ENCODE peak calls at places on chromosomes 13 and 19, in ten cellular contexts. Y is GM04503; R is GM13977; D is AG09319; P is stimulated activated CD4-positive, alpha-beta T cell treated with anti-CD3 and anti-CD28 coated beads, Interleukin-2, amount 100 ng/mL, for 48 hours; L is EL; F is pancreas; I is neural crest cell; T is CD8-positive, alpha-beta memory T cell; H is cardiac fibroblast. W is an unnamed sample.

GRCh38 chr13:105821337-105821736 is 714.1 kb downstream of the EFNB2 start:
- DNase-seq in I (no peak), L (no peak), P (no peak), R (no peak), F (no peak), Y (no peak), H (no peak), D (no peak), T (no peak), W (no peak)

GRCh38 chr19:52527954-52528326 is 472 bp downstream of the ZNF808 start:
- DNase-seq in Y (no peak), P (no peak), R (no peak), T (no peak), D (no peak), I (no peak), H (no peak), F (peak; percentile 51), L (peak; percentile 12), W (peak; percentile 76)

GRCh38 chr19:30670011-30670329 is 297.8 kb downstream of the ZNF536 start:
- DNase-seq in L (no peak), H (no peak), I (no peak), D (no peak), Y (no peak), P (no peak), R (no peak), T (no peak), F (peak; percentile 47), W (no peak)

GRCh38 chr19:24166055-24166454 is 79.1 kb downstream of the ZNF254 start:
- DNase-seq in R (no peak), P (no peak), L (peak; percentile 35), H (no peak), I (no peak), D (no peak), F (no peak), Y (peak; percentile 5), T (no peak), W (no peak)

GRCh38 chr19:18388328-18389094 is 2.6 kb downstream of the GDF15 start:
- DNase-seq in F (peak; percentile 80), H (peak; percentile 59), D (no peak), Y (no peak), T (peak; percentile 70), R (peak; percentile 95), P (peak; percentile 88), I (peak; percentile 90), L (peak; percentile 71), W (peak; percentile 97)

GRCh38 chr13:23621316-23621645 is 51.1 kb downstream of the TNFRSF19 start:
- DNase-seq in L (peak; percentile 91), P (no peak), F (no peak), I (no peak), R (no peak), D (no peak), H (peak; percentile 57), T (no peak), Y (peak; percentile 77), W (no peak)

GRCh38 chr13:100124265-100124664 is 35.4 kb downstream of the PCCA start:
- DNase-seq in I (no peak), D (no peak), P (no peak), H (no peak), L (no peak), F (no peak), Y (no peak), R (no peak), T (no peak), W (no peak)

GRCh38 chr19:37763488-37763887 is 15.9 kb downstream of the ZNF573 start:
- DNase-seq in Y (peak; percentile 8), R (no peak), P (no peak), L (peak; percentile 28), F (no peak), T (no peak), D (no peak), I (no peak), H (peak; percentile 3), W (no peak)

GRCh38 chr13:39815345-39816111 is 160.1 kb downstream of the COG6 start:
- DNase-seq in I (no peak), D (no peak), T (no peak), P (no peak), F (no peak), L (no peak), R (no peak), Y (no peak), H (peak; percentile 74), W (no peak)

GRCh38 chr13:102978168-102978567 is 88.0 kb downstream of the SLC10A2 start:
- DNase-seq in P (no peak), R (no peak), D (no peak), L (peak; percentile 7), F (no peak), Y (peak; percentile 2), T (no peak), H (peak; percentile 27), I (no peak), W (no peak)

GRCh38 chr13:42068886-42069285 is 20.4 kb downstream of the DGKH start:
- DNase-seq in L (no peak), D (no peak), F (no peak), Y (no peak), H (no peak), I (no peak), T (no peak), P (no peak), R (no peak), W (no peak)